ENCODE peak calls at places on chromosomes 13 and 19, in nine cellular contexts. I is stimulated activated CD8-positive, alpha-beta memory T cell treated with anti-CD3 and anti-CD28 coated beads, Interleukin-4, amount 100 ng/mL, for 4 hours; K is stimulated activated CD4-positive, alpha-beta T cell treated with anti-CD3 and anti-CD28 coated beads, Interleukin-15, amount 100 ng/mL, for 24 hours; M is activated CD8-positive, alpha-beta memory T cell treated with anti-CD3 and anti-CD28 coated beads for 48 hours; V is non-pigmented ciliary epithelial cell; J is NCI-H524; U is KG1; X is NCI-H1092; C is fibroblast of pulmonary artery. T is an unnamed sample.

GRCh38 chr13:101970339-101970738 is 431.5 kb downstream of the FGF14 start:
- DNase-seq in C (no peak), X (no peak), J (no peak), K (no peak), U (no peak), V (no peak), I (no peak), M (no peak), T (no peak)

GRCh38 chr13:65971541-65971940 is 1258.6 kb downstream of the PCDH9 start:
- DNase-seq in J (no peak), X (no peak), I (no peak), U (no peak), M (no peak), V (no peak), C (no peak), K (no peak), T (no peak)

GRCh38 chr19:41705393-41706174 is 2.8 kb upstream of the CEACAM5 start:
- DNase-seq in U (no peak), K (peak), M (no peak), J (no peak), V (no peak), X (no peak), I (no peak), C (peak), T (no peak)

GRCh38 chr19:30873003-30873402 is 476.2 kb downstream of the TSHZ3 start:
- DNase-seq in K (no peak), X (no peak), V (no peak), C (no peak), I (no peak), J (no peak), U (no peak), M (no peak), T (no peak)

GRCh38 chr13:96900992-96901391 is 93.3 kb downstream of the OXGR1 start:
- DNase-seq in I (no peak), U (no peak), X (no peak), C (no peak), V (no peak), J (no peak), K (no peak), M (no peak), T (no peak)

GRCh38 chr13:113209880-113210421 is 538 bp downstream of the CUL4A start:
- DNase-seq in J (no peak), V (no peak), U (peak), K (peak), C (peak), I (peak), X (peak), M (peak), T (no peak)

GRCh38 chr13:110327036-110327790 is 20.1 kb downstream of the COL4A2 start:
- DNase-seq in X (no peak), K (no peak), C (no peak), I (no peak), U (no peak), J (no peak), V (no peak), M (no peak), T (no peak)

GRCh38 chr13:79404985-79405384 is 1.1 kb downstream of the RBM26 start:
- DNase-seq in V (no peak), C (no peak), X (peak), K (peak), M (no peak), U (no peak), J (no peak), I (no peak), T (no peak)

GRCh38 chr19:46860846-46861690 is at the start of gene ARHGAP35:
- DNase-seq in J (no peak), I (no peak), K (peak), M (no peak), V (no peak), X (no peak), U (no peak), C (no peak), T (no peak)

GRCh38 chr19:19120308-19121156 is 17.7 kb downstream of the TMEM161A start:
- DNase-seq in K (peak), X (no peak), U (no peak), J (no peak), C (peak), V (peak), I (no peak), M (no peak), T (no peak)

GRCh38 chr19:13016628-13017305 is 21.5 kb downstream of the NFIX start:
- DNase-seq in I (no peak), U (no peak), X (no peak), C (no peak), V (no peak), K (no peak), M (no peak), J (no peak), T (no peak)

GRCh38 chr13:42707003-42707402 is 74.4 kb upstream of the FAM216B start:
- DNase-seq in V (no peak), C (peak), K (no peak), M (no peak), U (no peak), J (no peak), X (no peak), I (no peak), T (no peak)

GRCh38 chr13:75566658-75567057 is 17.1 kb downstream of the UCHL3 start:
- DNase-seq in C (peak), U (no peak), K (no peak), J (no peak), V (no peak), I (no peak), M (no peak), X (no peak), T (no peak)

GRCh38 chr19:55552206-55552605 is 6.9 kb upstream of the SBK3 start:
- DNase-seq in J (no peak), C (no peak), U (no peak), M (no peak), I (no peak), V (no peak), K (no peak), X (no peak), T (no peak)

GRCh38 chr13:75186384-75186783 is 295.6 kb downstream of the TBC1D4 start:
- DNase-seq in C (peak), I (no peak), V (no peak), M (no peak), U (no peak), J (no peak), K (no peak), X (no peak), T (no peak)

T was measured in smooth muscle cell of the brain vasculature.